ENCODE peak calls at places on chromosomes 12 and 14, in four cellular contexts. One of them, this sample, is unnamed. For H3K9me3, the result is how much of the 10 kb centered on the place peaks cover.

GRCh38 chr14:63933701-63934100 is 80.9 kb downstream of the SYNE2 start:
- DNase-seq in heart right ventricle: no peak
- DNase-seq in neuronal stem cell: peak
- DNase-seq in right cardiac atrium: no peak
- DNase-seq in this sample: no peak

GRCh38 chr12:67068773-67069450 is 200.2 kb upstream of the CAND1 start:
- DNase-seq in heart right ventricle: no peak
- DNase-seq in neuronal stem cell: peak
- DNase-seq in right cardiac atrium: peak
- DNase-seq in this sample: peak

GRCh38 chr12:88420460-88420859 is 159.8 kb downstream of the KITLG start:
- DNase-seq in heart right ventricle: no peak
- DNase-seq in neuronal stem cell: no peak
- DNase-seq in right cardiac atrium: no peak
- DNase-seq in this sample: no peak

GRCh38 chr12:113088971-113089756 is 32.6 kb downstream of the DTX1 start:
- DNase-seq in heart right ventricle: no peak
- DNase-seq in neuronal stem cell: no peak
- DNase-seq in right cardiac atrium: no peak
- DNase-seq in this sample: no peak

GRCh38 chr14:68307769-68308168 is 485.1 kb downstream of the ZFP36L1 start:
- DNase-seq in heart right ventricle: no peak
- DNase-seq in neuronal stem cell: no peak
- DNase-seq in right cardiac atrium: no peak
- DNase-seq in this sample: no peak

GRCh38 chr12:123696641-123697040 is 15.5 kb upstream of the ATP6V0A2 start:
- DNase-seq in heart right ventricle: no peak
- DNase-seq in neuronal stem cell: no peak
- DNase-seq in right cardiac atrium: no peak
- DNase-seq in this sample: peak

GRCh38 chr12:101375573-101375972 is 32.0 kb downstream of the ARL1 start:
- DNase-seq in heart right ventricle: no peak
- DNase-seq in neuronal stem cell: no peak
- DNase-seq in right cardiac atrium: no peak
- DNase-seq in this sample: no peak

GRCh38 chr14:71248204-71248603 is 340.9 kb downstream of the PCNX1 start:
- DNase-seq in heart right ventricle: no peak
- DNase-seq in neuronal stem cell: no peak
- DNase-seq in right cardiac atrium: no peak
- DNase-seq in this sample: no peak

GRCh38 chr12:114904254-114905003 is 220.5 kb upstream of the TBX3 start:
- DNase-seq in heart right ventricle: no peak
- DNase-seq in neuronal stem cell: no peak
- DNase-seq in right cardiac atrium: no peak
- DNase-seq in this sample: no peak

GRCh38 chr14:20820063-20820904 is 17.6 kb upstream of the RNASE1 start:
- DNase-seq in heart right ventricle: no peak
- DNase-seq in neuronal stem cell: peak
- DNase-seq in right cardiac atrium: no peak
- DNase-seq in this sample: no peak

GRCh38 chr12:93376436-93377251 is 1.1 kb upstream of the NUDT4 start:
- DNase-seq in heart right ventricle: peak
- DNase-seq in neuronal stem cell: peak
- DNase-seq in right cardiac atrium: peak
- DNase-seq in this sample: no peak

GRCh38 chr12:12524128-12524527 is 38.5 kb downstream of the DUSP16 start:
- DNase-seq in heart right ventricle: no peak
- DNase-seq in neuronal stem cell: no peak
- DNase-seq in right cardiac atrium: no peak
- DNase-seq in this sample: no peak

DNA sequence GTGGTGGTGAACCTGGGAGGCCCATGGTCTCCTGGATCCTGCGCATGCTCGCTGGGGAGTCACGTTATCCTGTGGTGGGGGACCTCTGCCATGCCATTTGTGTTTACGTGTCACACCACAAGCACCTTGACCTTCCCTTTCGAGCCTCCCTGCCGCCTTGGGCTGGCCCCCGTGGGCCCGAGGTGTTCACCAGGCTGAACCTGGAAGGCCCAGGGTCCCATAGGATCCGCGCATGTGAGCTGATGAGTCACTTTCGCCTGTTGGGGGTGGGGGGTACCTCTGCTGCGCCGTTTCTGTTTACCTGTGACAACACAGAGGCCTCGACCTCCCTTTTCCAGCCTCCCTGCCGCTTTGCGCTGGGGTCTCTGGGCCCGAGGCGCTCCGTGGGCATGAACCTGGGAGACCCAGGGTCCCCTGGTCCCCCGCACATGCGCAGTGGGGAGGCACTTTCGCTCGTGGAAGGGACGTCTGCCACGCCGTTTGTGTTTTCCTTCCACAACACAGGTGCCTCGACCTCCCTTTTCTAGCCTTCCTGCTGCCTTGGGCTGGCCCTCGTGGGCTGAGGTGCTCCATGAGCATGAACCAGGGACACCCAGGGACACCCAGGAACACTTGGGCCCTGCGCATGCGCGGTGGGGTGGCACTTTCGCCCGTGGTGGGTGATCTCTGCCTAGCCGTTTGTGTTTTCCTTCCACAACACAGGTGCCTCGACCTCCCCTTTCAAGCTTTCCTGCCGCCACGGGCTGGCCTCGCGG is 334.1 kb downstream of the ALG10 start:
- DNase-seq in heart right ventricle: no peak
- DNase-seq in neuronal stem cell: no peak
- DNase-seq in right cardiac atrium: no peak
- DNase-seq in this sample: no peak
- H3K9me3 ChIP-seq in heart right ventricle: under half
- H3K9me3 ChIP-seq in neuronal stem cell: under half
- H3K9me3 ChIP-seq in right cardiac atrium: under half
- H3K9me3 ChIP-seq in this sample: under half

GRCh38 chr14:41873379-41874034 is 266.8 kb downstream of the LRFN5 start:
- DNase-seq in heart right ventricle: no peak
- DNase-seq in neuronal stem cell: no peak
- DNase-seq in right cardiac atrium: no peak
- DNase-seq in this sample: no peak

GRCh38 chr14:41872906-41873305 is 266.2 kb downstream of the LRFN5 start:
- DNase-seq in heart right ventricle: no peak
- DNase-seq in neuronal stem cell: no peak
- DNase-seq in right cardiac atrium: no peak
- DNase-seq in this sample: no peak

GRCh38 chr14:41875113-41875512 is 268.4 kb downstream of the LRFN5 start:
- DNase-seq in heart right ventricle: no peak
- DNase-seq in neuronal stem cell: no peak
- DNase-seq in right cardiac atrium: no peak
- DNase-seq in this sample: no peak
- H3K9me3 ChIP-seq in heart right ventricle: under half
- H3K9me3 ChIP-seq in neuronal stem cell: under half
- H3K9me3 ChIP-seq in right cardiac atrium: under half
- H3K9me3 ChIP-seq in this sample: under half

DNA sequence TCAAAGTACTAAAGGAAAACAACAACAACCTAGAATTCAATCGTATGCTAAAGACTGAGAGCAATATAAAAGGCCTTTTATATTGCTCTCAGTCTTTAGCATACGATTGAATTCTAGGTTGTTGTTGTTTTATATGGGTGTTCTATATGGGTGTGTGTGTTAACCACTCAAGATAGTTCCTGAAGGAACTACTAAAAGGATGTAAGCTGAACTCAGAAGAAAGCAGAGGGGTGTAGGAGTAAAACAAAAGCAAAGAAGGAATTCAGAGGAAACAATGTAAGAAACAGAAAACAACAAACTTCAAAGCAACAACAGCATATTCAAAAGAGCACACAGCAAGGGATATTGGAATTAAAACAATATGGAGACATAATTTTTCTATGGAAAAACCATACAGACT is 5.4 kb downstream of the ZNF891 start:
- DNase-seq in heart right ventricle: no peak
- DNase-seq in neuronal stem cell: no peak
- DNase-seq in right cardiac atrium: no peak
- DNase-seq in this sample: no peak
- H3K9me3 ChIP-seq in heart right ventricle: under half
- H3K9me3 ChIP-seq in neuronal stem cell: half or more
- H3K9me3 ChIP-seq in right cardiac atrium: under half
- H3K9me3 ChIP-seq in this sample: under half

DNA sequence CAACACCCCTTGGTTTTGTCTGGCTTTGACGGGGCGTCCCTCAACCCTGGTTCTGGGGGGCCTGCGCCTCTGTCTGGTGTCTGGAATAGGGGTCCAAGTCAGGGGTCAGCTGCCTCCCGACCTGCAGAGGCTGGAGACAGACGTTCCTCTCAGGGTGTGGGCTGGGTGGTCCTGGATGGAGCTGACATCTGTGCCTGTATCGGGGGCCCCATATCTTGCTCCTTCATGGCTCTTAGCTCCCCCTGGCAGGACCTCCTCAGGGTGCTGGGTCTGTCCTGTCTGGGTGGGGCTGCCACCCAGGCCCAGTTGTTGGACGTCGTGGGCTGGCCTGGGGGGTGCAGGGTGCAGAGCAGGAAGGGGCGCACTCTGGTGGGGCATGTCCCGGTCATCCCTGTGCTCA is 374.8 kb downstream of the TMEM121 start:
- DNase-seq in heart right ventricle: peak
- DNase-seq in neuronal stem cell: no peak
- DNase-seq in right cardiac atrium: no peak
- DNase-seq in this sample: no peak
- H3K9me3 ChIP-seq in heart right ventricle: under half
- H3K9me3 ChIP-seq in neuronal stem cell: under half
- H3K9me3 ChIP-seq in right cardiac atrium: under half
- H3K9me3 ChIP-seq in this sample: under half

GRCh38 chr14:45785240-45785639 is 532.2 kb upstream of the MIS18BP1 start:
- DNase-seq in heart right ventricle: no peak
- DNase-seq in neuronal stem cell: no peak
- DNase-seq in right cardiac atrium: no peak
- DNase-seq in this sample: no peak
- H3K9me3 ChIP-seq in heart right ventricle: under half
- H3K9me3 ChIP-seq in neuronal stem cell: under half
- H3K9me3 ChIP-seq in right cardiac atrium: under half
- H3K9me3 ChIP-seq in this sample: under half